ENCODE peak calls at places on chromosome 20, in six cellular contexts. E is putamen, P is A673, Y is lower lobe of right lung, R is HTR-8/SVneo, M is fibroblast of mammary gland. S is an unnamed sample.

GRCh38 chr20:60481051-60481741 is 523.0 kb downstream of the CDH26 start:
- DNase-seq in R (no peak), M (no peak), E (no peak), P (no peak), Y (no peak), S (no peak)

GRCh38 chr20:36919715-36920333 is 31.7 kb downstream of the SAMHD1 start:
- DNase-seq in P (peak), Y (no peak), R (peak), M (peak), E (peak), S (peak)

GRCh38 chr20:22663528-22664025 is 79.2 kb upstream of the FOXA2 start:
- DNase-seq in R (no peak), M (no peak), Y (no peak), E (no peak), P (no peak), S (no peak)

GRCh38 chr20:63217706-63218105 is 1.8 kb upstream of the YTHDF1 start:
- DNase-seq in E (no peak), P (no peak), R (no peak), M (no peak), Y (no peak), S (no peak)

GRCh38 chr20:1860446-1860845 is 34.8 kb upstream of the SIRPA start:
- DNase-seq in R (peak), E (no peak), P (no peak), Y (no peak), M (peak), S (no peak)

GRCh38 chr20:34179636-34180360 is 61.4 kb upstream of the ASIP start:
- DNase-seq in M (no peak), E (no peak), Y (no peak), P (no peak), R (no peak), S (no peak)

GRCh38 chr20:23136893-23137745 is 51.0 kb upstream of the CD93 start:
- DNase-seq in E (no peak), M (no peak), Y (peak), R (peak), P (no peak), S (no peak)

GRCh38 chr20:49603209-49603627 is 35.3 kb upstream of the PTGIS start:
- DNase-seq in R (peak), Y (no peak), M (peak), E (no peak), P (no peak), S (no peak)

GRCh38 chr20:10761232-10761631 is 87.4 kb upstream of the JAG1 start:
- DNase-seq in R (no peak), Y (no peak), M (peak), E (no peak), P (no peak), S (peak)

GRCh38 chr20:36786663-36787062 is 13.1 kb upstream of the DSN1 start:
- DNase-seq in R (no peak), M (no peak), P (no peak), Y (no peak), E (no peak), S (no peak)

GRCh38 chr20:15138548-15139126 is 801.2 kb upstream of the FLRT3 start:
- DNase-seq in M (no peak), P (no peak), Y (no peak), R (no peak), E (no peak), S (no peak)

GRCh38 chr20:967796-968742 is 34.0 kb downstream of the RSPO4 start:
- DNase-seq in E (no peak), P (peak), M (peak), R (no peak), Y (no peak), S (no peak)

GRCh38 chr20:25054995-25055629 is 2.8 kb downstream of the ACSS1 start:
- DNase-seq in R (no peak), E (no peak), P (no peak), M (peak), Y (no peak), S (no peak)

GRCh38 chr20:728022-728944 is 40.0 kb downstream of the SLC52A3 start:
- DNase-seq in M (peak), E (peak), Y (peak), R (peak), P (peak), S (no peak)

GRCh38 chr20:1075564-1075963 is 42.8 kb upstream of the PSMF1 start:
- DNase-seq in M (no peak), P (no peak), R (no peak), Y (no peak), E (no peak), S (no peak)